ENCODE peak calls at places on chromosomes 4 and X, in four cellular contexts. J is neuronal stem cell, T is SK-N-SH, F is Karpas-422. Q is an unnamed sample.
A peak's percentile ranks its signal among the peaks of the same experiment; 100 is the strongest.

GRCh38 chrX:48493890-48494364 is 14.9 kb upstream of the PORCN start:
- DNase-seq in J (peak; percentile 43), T (no peak), F (peak; percentile 82), Q (no peak)

GRCh38 chr4:187204389-187204920 is 480.8 kb upstream of the FAT1 start:
- DNase-seq in J (no peak), T (no peak), F (no peak), Q (no peak)

GRCh38 chrX:109822861-109823260 is 89.8 kb upstream of the ACSL4 start:
- DNase-seq in J (no peak), T (no peak), F (no peak), Q (no peak)

GRCh38 chrX:129876734-129877395 is 29.1 kb upstream of the UTP14A start:
- DNase-seq in J (no peak), T (no peak), F (no peak), Q (no peak)

GRCh38 chr4:181536753-181537434 is 706.3 kb upstream of the TENM3 start:
- DNase-seq in J (no peak), T (no peak), F (no peak), Q (no peak)

GRCh38 chrX:119880552-119881437 is 9.2 kb downstream of the NDUFA1 start:
- DNase-seq in J (no peak), T (peak; percentile 71), F (peak; percentile 84), Q (no peak)

GRCh38 chr4:168630445-168631187 is 133.8 kb downstream of the PALLD start:
- DNase-seq in J (no peak), T (peak; percentile 33), F (no peak), Q (no peak)

GRCh38 chr4:15851969-15852368 is 73.8 kb downstream of the CD38 start:
- DNase-seq in J (no peak), T (no peak), F (no peak), Q (no peak)

DNA sequence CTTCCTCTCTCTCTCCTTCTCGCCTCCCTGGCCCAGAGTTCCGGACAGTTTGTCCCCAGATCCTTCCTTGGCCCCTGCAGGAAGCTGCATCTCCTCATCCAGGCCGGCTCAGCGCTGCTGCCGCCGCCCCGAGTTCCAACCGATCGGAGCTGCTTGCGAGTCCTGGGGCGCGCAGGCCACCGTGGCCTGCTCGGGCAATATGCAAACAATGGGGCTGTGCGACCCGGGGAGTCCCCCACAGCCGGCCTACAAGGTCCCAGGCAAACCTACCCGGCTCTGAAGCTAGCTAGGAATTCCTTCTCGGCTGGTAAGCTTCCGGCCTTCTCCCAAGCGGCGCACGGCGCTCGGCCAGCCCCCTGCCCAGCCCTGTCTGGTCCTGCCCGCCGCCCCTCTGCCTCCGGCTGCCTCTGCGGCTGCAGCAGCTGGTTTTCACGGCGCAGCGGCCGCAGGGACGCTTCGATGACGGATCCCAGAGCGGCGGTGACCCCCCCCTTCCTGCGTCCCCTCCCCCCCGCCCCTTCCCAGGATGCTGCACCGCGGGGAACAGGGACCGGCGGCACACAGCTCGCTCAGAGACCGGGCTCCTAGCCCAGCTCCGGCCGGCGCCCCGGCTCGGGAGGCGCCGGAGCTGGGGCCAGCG is 59.4 kb downstream of the TSC22D3 start:
- DNase-seq in J (peak; percentile 26), T (peak; percentile 89), F (no peak), Q (no peak)
- H3K9ac ChIP-seq in J (peak overlapping the region; percentile 77), T (peak overlapping the region; percentile 72), F (peak overlapping the region; percentile 86), Q (peak overlapping the region; percentile 45)

GRCh38 chr4:83284161-83285021 is at the start of gene COQ2:
- DNase-seq in J (peak; percentile 89), T (peak; percentile 95), F (peak; percentile 93), Q (peak; percentile 50)

GRCh38 chr4:83276299-83277040 is 8.1 kb downstream of the COQ2 start:
- DNase-seq in J (no peak), T (no peak), F (no peak), Q (no peak)

GRCh38 chr4:83285022-83285387 is 407 bp upstream of the COQ2 start:
- DNase-seq in J (no peak), T (peak; percentile 23), F (no peak), Q (no peak)

GRCh38 chr4:83281326-83281725 is 3.3 kb downstream of the COQ2 start:
- DNase-seq in J (no peak), T (no peak), F (no peak), Q (no peak)

DNA sequence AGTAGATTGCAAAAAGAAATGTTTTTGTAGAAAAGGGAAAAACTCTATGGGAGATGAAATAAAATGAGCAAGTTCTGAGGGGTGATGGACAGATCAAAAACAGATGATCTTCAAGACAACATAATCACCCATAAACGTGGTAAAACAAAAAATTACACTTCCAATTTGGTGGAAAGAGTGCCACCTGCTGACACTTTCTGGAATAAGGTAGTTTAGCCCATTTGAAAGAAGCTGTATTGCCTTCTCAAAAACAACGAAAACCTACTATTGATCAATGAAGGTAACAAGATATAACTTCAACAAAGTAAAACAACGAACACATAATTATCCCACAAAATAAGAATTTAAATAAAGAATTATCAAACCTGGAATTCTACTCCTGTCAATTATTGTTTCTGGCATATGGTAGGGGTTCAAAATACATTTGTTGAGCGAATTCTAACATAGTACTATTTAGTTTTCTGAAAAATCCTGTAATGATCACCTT is 2.5 kb downstream of the COQ2 start:
- DNase-seq in J (peak; percentile 14), T (peak; percentile 44), F (peak; percentile 79), Q (peak; percentile 51)
- H3K9ac ChIP-seq in J (no peak overlapping the region), T (no peak overlapping the region), F (no peak overlapping the region), Q (peak overlapping the region; percentile 39)

GRCh38 chr4:112862318-112862674 is 187.2 kb upstream of the ANK2 start:
- DNase-seq in J (no peak), T (no peak), F (no peak), Q (no peak)

GRCh38 chr4:112858751-112859150 is 190.7 kb upstream of the ANK2 start:
- DNase-seq in J (no peak), T (no peak), F (no peak), Q (no peak)

GRCh38 chr4:112859456-112860184 is 189.8 kb upstream of the ANK2 start:
- DNase-seq in J (no peak), T (peak; percentile 69), F (no peak), Q (no peak)

GRCh38 chr4:112860731-112861377 is 188.6 kb upstream of the ANK2 start:
- DNase-seq in J (peak; percentile 68), T (no peak), F (no peak), Q (no peak)

DNA sequence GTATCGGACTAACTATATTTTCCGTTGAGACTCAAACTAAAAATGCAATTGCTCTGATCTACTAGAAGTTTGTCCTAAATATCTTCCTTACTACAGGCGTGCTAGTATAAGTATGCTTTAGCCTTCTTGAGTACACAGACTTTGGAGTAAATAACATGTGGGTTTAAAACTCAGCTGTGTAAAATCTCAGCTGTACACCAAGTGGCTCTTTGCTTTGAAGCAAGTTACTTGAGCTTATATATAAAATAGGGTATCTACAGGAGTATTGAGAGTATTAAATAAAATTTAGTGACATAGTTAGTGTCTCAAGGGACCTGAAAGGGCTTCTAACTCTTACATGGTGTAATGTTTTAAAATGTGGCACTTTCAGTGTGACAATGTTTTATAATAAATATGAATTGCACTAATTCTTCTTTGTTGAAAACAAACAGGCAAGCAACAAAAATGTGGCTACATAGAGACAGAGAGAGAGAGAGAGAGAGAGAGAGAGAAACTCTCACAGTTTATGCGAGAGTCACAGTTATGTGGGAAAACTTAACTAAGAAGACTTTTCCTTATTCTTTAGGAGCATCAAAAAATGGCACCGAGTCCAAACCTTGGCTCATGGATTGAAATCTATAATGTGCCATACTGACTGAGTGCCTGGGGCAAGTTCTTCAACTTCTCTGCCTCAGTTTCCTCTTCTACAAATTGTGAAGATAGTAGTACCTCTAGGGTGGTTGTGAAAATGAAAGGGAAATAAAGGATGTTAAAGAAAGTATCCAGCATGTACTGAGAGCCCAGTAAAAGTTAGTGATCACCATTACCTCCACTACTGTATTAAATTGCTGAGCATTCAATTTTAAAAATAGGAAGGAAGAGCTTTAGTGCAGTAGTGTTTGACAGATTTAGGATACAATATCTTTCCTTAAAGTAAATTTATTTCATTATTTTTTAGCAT is 187.8 kb upstream of the ANK2 start:
- DNase-seq in J (no peak), T (no peak), F (no peak), Q (no peak)
- H3K9ac ChIP-seq in J (no peak overlapping the region), T (no peak overlapping the region), F (no peak overlapping the region), Q (no peak overlapping the region)

DNA sequence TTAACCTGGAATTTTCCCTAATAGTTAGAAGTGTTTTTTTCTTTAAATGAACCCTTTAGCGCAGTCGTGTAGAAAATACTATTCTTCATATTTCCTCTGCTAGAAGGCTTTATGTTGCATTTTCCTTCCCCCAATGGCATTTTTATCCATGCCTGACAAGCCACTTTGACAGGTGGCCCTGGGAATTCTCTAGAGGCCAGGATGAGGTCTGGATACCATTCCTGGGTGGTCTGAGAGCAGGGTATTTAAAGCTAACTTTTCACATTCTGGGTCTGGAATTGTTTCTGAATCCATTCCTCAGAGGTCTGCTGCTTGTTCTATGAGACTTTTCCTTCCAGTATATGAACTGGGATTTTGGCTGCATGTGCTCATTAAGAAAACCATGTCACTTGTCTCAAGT is 31.2 kb upstream of the PDGFRA start:
- DNase-seq in J (no peak), T (no peak), F (no peak), Q (no peak)
- H3K9ac ChIP-seq in J (no peak overlapping the region), T (peak overlapping the region; percentile 44), F (no peak overlapping the region), Q (no peak overlapping the region)